ENCODE peak calls at places on chromosomes 1 and 21, in five cellular contexts. One of them, this sample, is unnamed.
A peak's percentile ranks its signal among the peaks of the same experiment; 100 is the strongest.

GRCh38 chr1:75615664-75616435 is 4.9 kb upstream of the SLC44A5 start:
- DNase-seq in K562: peak; percentile 24
- DNase-seq in GM12878: no peak
- DNase-seq in H1: no peak
- DNase-seq in HCT116: no peak
- DNase-seq in this sample: no peak

GRCh38 chr21:27570306-27570868 is 603.5 kb upstream of the ADAMTS5 start:
- DNase-seq in K562: no peak
- DNase-seq in GM12878: no peak
- DNase-seq in H1: no peak
- DNase-seq in HCT116: no peak
- DNase-seq in this sample: no peak

GRCh38 chr1:212401838-212402582 is 12.7 kb downstream of the PACC1 start:
- DNase-seq in K562: no peak
- DNase-seq in GM12878: no peak
- DNase-seq in H1: no peak
- DNase-seq in HCT116: no peak
- DNase-seq in this sample: no peak

GRCh38 chr1:149962736-149963135 is 26.1 kb upstream of the MTMR11 start:
- DNase-seq in K562: no peak
- DNase-seq in GM12878: no peak
- DNase-seq in H1: no peak
- DNase-seq in HCT116: no peak
- DNase-seq in this sample: no peak

GRCh38 chr1:177181280-177181630 is 10.5 kb downstream of the BRINP2 start:
- DNase-seq in K562: no peak
- DNase-seq in GM12878: no peak
- DNase-seq in H1: no peak
- DNase-seq in HCT116: no peak
- DNase-seq in this sample: no peak

GRCh38 chr1:61842863-61843514 is 100.7 kb downstream of the PATJ start:
- DNase-seq in K562: no peak
- DNase-seq in GM12878: no peak
- DNase-seq in H1: no peak
- DNase-seq in HCT116: no peak
- DNase-seq in this sample: no peak

GRCh38 chr21:36478941-36479340 is 981 bp downstream of the CLDN14 start:
- DNase-seq in K562: no peak
- DNase-seq in GM12878: no peak
- DNase-seq in H1: no peak
- DNase-seq in HCT116: no peak
- DNase-seq in this sample: no peak

GRCh38 chr1:55318111-55318817 is 103.1 kb upstream of the USP24 start:
- DNase-seq in K562: no peak
- DNase-seq in GM12878: no peak
- DNase-seq in H1: no peak
- DNase-seq in HCT116: no peak
- DNase-seq in this sample: no peak

GRCh38 chr1:48680411-48681035 is 96.2 kb downstream of the BEND5 start:
- DNase-seq in K562: no peak
- DNase-seq in GM12878: no peak
- DNase-seq in H1: no peak
- DNase-seq in HCT116: no peak
- DNase-seq in this sample: no peak

GRCh38 chr1:31723828-31724359 is 20.1 kb upstream of the COL16A1 start:
- DNase-seq in K562: peak; percentile 90
- DNase-seq in GM12878: no peak
- DNase-seq in H1: no peak
- DNase-seq in HCT116: no peak
- DNase-seq in this sample: peak; percentile 57

DNA sequence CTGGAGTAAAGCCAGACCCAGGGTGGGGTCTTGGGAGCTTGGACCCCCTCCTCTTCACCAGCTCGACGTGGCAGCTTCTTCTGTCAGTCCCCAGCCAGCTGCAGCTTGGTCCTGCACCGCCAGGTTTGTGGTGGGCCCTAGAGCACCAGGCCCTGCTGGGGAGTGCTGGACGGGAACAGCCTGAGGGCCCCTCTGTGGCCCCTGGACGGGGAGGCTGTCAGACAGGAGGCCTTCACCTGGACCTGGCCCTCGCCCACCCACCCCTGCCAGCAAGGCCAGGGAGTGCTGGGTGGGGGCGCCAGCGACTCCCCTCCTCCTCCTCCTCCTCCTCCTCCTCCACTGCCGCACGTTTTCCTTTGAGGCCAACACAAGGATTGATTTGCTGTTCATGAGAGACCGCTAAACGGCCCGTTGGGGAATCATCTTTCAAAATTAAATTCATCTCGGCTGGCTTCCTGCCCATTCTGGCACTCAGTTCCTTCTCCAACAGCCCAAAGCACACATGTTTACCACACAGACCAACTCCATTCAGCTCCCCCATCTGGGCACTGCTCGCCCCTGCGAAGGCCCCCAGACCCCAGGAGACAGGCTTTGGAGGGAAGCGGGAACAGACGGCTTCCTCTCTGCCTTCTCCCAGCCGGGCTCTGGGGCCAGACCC is 1.0 kb downstream of the MEGF6 start:
- DNase-seq in K562: no peak
- DNase-seq in GM12878: no peak
- DNase-seq in H1: no peak
- DNase-seq in HCT116: no peak
- DNase-seq in this sample: no peak
- TF ChIP-seq SRF in K562: no peak
- TF ChIP-seq SRF in GM12878: no peak
- TF ChIP-seq SRF in H1: no peak
- TF ChIP-seq SRF in HCT116: no peak
- TF ChIP-seq SRF in this sample: no peak

GRCh38 chr1:39361446-39361845 is 130.0 kb upstream of the BMP8A start:
- DNase-seq in K562: no peak
- DNase-seq in GM12878: no peak
- DNase-seq in H1: no peak
- DNase-seq in HCT116: no peak
- DNase-seq in this sample: no peak

GRCh38 chr1:39359028-39359570 is 132.3 kb upstream of the BMP8A start:
- DNase-seq in K562: no peak
- DNase-seq in GM12878: no peak
- DNase-seq in H1: no peak
- DNase-seq in HCT116: no peak
- DNase-seq in this sample: no peak

GRCh38 chr1:39358491-39358890 is 132.9 kb upstream of the BMP8A start:
- DNase-seq in K562: no peak
- DNase-seq in GM12878: no peak
- DNase-seq in H1: no peak
- DNase-seq in HCT116: no peak
- DNase-seq in this sample: no peak

GRCh38 chr1:39363267-39363666 is 128.2 kb upstream of the BMP8A start:
- DNase-seq in K562: no peak
- DNase-seq in GM12878: no peak
- DNase-seq in H1: no peak
- DNase-seq in HCT116: no peak
- DNase-seq in this sample: no peak

DNA sequence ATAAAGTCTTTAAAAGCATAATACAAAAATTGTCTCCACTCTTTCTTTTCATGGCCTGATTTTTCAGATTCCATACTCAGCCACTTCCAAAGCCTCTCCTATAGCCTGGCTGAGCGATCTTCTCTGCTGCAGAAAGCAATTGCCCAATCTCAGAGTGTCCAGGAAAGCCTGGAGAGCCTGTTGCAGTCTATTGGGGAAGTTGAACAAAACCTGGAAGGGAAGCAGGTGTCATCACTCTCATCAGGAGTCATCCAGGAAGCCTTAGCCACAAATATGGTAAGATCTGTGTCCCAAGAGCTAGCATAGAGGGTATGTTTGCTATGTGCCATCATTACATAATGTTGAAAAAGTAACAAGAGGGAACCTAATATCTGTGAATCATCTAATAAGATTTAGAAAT is 130.7 kb upstream of the BMP8A start:
- DNase-seq in K562: no peak
- DNase-seq in GM12878: no peak
- DNase-seq in H1: no peak
- DNase-seq in HCT116: no peak
- DNase-seq in this sample: no peak
- H3K4me2 ChIP-seq in K562: no peak overlapping the region
- H3K4me2 ChIP-seq in GM12878: no peak overlapping the region
- H3K4me2 ChIP-seq in H1: no peak overlapping the region
- H3K4me2 ChIP-seq in HCT116: no peak overlapping the region
- H3K4me2 ChIP-seq in this sample: no peak overlapping the region

DNA sequence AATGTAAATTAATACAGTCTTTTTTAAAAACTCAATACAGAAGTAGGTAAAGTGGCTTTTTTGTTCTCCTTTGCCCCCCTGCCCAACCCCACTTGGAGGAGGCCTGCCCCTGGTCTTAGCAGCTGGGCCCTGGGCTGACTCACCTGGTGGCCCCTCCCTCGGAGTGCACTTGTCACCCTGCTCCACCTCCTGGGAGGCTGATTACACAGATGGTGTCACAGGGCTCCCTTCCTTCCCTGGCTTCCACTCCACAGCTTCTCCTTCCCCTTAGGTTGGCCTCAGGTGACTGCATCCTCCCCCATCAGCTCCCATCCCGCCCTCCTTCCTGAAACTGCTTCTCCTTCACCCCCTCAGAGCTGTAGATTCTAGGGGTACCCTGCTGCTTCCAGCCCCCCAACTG is 11.7 kb upstream of the CAPN9 start:
- DNase-seq in K562: no peak
- DNase-seq in GM12878: no peak
- DNase-seq in H1: no peak
- DNase-seq in HCT116: peak; percentile 29
- DNase-seq in this sample: no peak
- TF ChIP-seq SRF in K562: no peak
- TF ChIP-seq SRF in GM12878: no peak
- TF ChIP-seq SRF in H1: no peak
- TF ChIP-seq SRF in HCT116: no peak
- TF ChIP-seq SRF in this sample: no peak

DNA sequence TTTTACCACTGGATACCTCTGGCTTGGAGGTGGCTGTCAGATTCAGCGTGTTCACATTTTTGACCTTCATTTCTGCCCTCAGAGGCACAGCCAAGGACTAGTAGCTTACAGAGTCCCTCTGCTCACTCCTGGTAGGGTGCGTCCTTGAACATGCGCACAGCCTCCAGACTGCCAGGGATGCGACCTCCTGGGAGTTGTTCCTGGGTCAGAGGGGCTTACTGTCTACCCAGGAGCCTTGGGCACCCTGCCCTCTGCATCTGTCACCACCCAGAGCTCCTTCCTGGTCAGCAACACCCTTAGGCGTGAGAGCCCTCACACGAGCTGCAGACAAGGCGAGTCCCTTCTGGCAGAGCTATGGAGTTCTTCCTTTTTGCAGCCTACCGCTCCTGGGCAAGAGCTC is 1.7 kb downstream of the SLX9 start:
- DNase-seq in K562: no peak
- DNase-seq in GM12878: no peak
- DNase-seq in H1: no peak
- DNase-seq in HCT116: no peak
- DNase-seq in this sample: no peak
- H3K4me2 ChIP-seq in K562: peak overlapping the region; percentile 84
- H3K4me2 ChIP-seq in GM12878: peak overlapping the region; percentile 64
- H3K4me2 ChIP-seq in H1: peak overlapping the region; percentile 87
- H3K4me2 ChIP-seq in HCT116: peak overlapping the region; percentile 82
- H3K4me2 ChIP-seq in this sample: peak overlapping the region; percentile 78

DNA sequence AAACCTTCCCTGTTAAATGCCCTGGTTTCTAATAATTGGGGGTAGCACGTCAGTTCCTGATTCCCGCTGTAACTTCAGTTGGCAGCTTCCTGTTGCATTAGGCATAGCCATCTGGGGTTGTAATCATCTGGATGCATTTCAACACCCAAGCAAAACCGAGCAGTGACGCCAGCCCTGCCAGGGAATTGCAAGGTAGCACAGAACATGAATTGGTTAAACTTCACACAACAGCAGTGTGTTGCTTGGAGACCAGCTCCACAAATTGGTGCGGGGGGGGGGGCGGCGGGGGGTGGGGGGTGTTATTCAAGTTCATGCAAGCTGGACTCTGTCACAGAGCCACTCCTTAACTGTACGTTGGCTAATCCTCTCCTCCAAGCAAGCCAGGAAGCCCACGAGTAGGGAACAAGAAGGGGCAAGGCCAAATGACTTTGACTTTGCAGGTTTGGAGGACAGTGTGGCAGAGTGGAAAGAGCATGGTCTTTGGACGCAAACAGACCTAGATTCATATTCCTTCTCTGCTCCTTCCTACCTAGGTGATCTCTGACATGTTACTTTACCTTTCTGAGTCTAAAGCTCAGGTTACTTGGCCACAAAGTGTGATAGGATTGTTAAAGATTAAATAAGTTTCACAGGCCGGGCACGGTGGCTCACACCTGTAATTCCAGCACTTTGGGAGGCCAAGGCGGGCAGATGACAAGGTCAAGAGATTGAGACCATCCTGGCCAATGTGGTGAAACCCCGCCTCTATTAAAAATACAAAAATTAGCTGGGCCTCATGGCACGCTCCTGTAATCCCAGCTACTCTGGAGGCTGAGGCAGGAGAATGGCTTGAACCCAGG is 4.7 kb downstream of the LAX1 start:
- DNase-seq in K562: no peak
- DNase-seq in GM12878: no peak
- DNase-seq in H1: no peak
- DNase-seq in HCT116: no peak
- DNase-seq in this sample: peak; percentile 73
- TF ChIP-seq SRF in K562: no peak
- TF ChIP-seq SRF in GM12878: no peak
- TF ChIP-seq SRF in H1: no peak
- TF ChIP-seq SRF in HCT116: no peak
- TF ChIP-seq SRF in this sample: no peak

DNA sequence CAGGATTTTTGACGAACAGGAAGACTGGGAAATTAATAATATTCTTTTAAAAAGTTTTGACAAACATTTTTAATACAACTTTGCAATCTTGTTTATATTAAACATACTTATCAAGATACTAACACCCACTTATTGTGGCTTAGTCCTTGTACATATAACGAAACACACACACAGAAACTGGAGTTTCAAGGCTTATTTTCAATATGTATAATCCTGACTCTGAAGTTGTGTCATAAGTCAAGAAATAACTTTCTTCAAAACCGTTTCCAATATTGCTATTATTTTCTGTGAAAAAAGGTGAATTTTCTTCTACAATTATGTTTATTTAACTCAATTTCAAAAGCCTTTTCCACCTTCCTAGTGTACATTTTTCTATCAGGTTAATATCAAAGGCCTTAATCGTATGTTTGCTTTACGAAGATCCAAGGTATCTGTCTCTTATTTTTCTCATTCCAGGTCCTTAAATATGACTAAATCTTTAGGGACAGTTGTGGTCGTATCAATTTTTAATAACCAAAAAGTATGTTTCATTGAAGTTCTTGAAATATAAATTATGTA is 1.8 kb downstream of the CDKN2C start:
- DNase-seq in K562: no peak
- DNase-seq in GM12878: no peak
- DNase-seq in H1: no peak
- DNase-seq in HCT116: no peak
- DNase-seq in this sample: no peak
- H3K4me2 ChIP-seq in K562: peak overlapping the region; percentile 98
- H3K4me2 ChIP-seq in GM12878: peak overlapping the region; percentile 52
- H3K4me2 ChIP-seq in H1: no peak overlapping the region
- H3K4me2 ChIP-seq in HCT116: no peak overlapping the region
- H3K4me2 ChIP-seq in this sample: peak overlapping the region; percentile 68

DNA sequence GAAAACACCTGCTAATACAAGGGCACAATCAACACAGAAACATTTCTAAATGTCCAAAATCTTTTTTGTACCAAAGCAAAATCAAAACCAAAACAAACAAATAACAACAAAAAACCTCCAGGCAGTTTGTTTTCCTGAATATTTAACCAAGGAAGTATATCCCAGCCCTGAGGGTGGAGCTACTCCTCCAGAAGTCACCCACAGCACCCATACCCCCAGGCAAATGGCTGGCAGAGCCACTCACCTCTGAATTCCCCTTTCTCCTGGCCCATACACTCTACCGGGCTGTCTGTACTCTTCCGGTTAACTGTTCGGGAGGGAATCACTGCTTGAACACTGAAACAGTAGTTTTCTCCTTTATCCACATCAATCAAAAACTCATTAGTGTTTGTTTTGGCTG is 9.5 kb downstream of the F3 start:
- DNase-seq in K562: no peak
- DNase-seq in GM12878: no peak
- DNase-seq in H1: no peak
- DNase-seq in HCT116: no peak
- DNase-seq in this sample: no peak
- TF ChIP-seq SRF in K562: no peak
- TF ChIP-seq SRF in GM12878: no peak
- TF ChIP-seq SRF in H1: no peak
- TF ChIP-seq SRF in HCT116: no peak
- TF ChIP-seq SRF in this sample: no peak

This sample was measured in HepG2.